ENCODE peak calls at places on chromosomes 2 and 18, in four cellular contexts. One of them, this sample, is unnamed.

GRCh38 chr2:138294451-138294850 is 207.1 kb upstream of the SPOPL start:
- DNase-seq in H9: no peak
- DNase-seq in NCI-H1694 treated with DMSO at 0.1 percent for 48 hours: peak
- DNase-seq in GM12864: no peak
- DNase-seq in this sample: no peak

GRCh38 chr18:31610841-31611240 is 19.2 kb downstream of the TTR start:
- DNase-seq in H9: peak
- DNase-seq in NCI-H1694 treated with DMSO at 0.1 percent for 48 hours: no peak
- DNase-seq in GM12864: no peak
- DNase-seq in this sample: peak

GRCh38 chr2:158486150-158486969 is 29.6 kb downstream of the PKP4 start:
- DNase-seq in GM12864: no peak
- DNase-seq in NCI-H1694 treated with DMSO at 0.1 percent for 48 hours: no peak
- DNase-seq in H9: no peak
- DNase-seq in this sample: no peak

GRCh38 chr2:238282861-238283738 is 5.3 kb downstream of the PER2 start:
- DNase-seq in NCI-H1694 treated with DMSO at 0.1 percent for 48 hours: no peak
- DNase-seq in GM12864: no peak
- DNase-seq in H9: no peak
- DNase-seq in this sample: no peak

GRCh38 chr2:122191331-122191730 is 435.9 kb downstream of the TSN start:
- DNase-seq in H9: peak
- DNase-seq in NCI-H1694 treated with DMSO at 0.1 percent for 48 hours: peak
- DNase-seq in GM12864: no peak
- DNase-seq in this sample: peak

GRCh38 chr18:69897397-69898108 is 50.1 kb downstream of the CD226 start:
- DNase-seq in GM12864: peak
- DNase-seq in NCI-H1694 treated with DMSO at 0.1 percent for 48 hours: no peak
- DNase-seq in H9: no peak
- DNase-seq in this sample: no peak

GRCh38 chr2:235467586-235467985 is 26.3 kb upstream of the AGAP1 start:
- DNase-seq in GM12864: no peak
- DNase-seq in H9: no peak
- DNase-seq in NCI-H1694 treated with DMSO at 0.1 percent for 48 hours: no peak
- DNase-seq in this sample: no peak

GRCh38 chr2:222641336-222641735 is 14.6 kb downstream of the FARSB start:
- DNase-seq in H9: no peak
- DNase-seq in GM12864: no peak
- DNase-seq in NCI-H1694 treated with DMSO at 0.1 percent for 48 hours: no peak
- DNase-seq in this sample: no peak